ENCODE peak calls at places on chromosomes 7 and 10, in nine cellular contexts. N, Q, Y, E, G, P, R, B and T are unnamed samples.

GRCh38 chr7:41007351-41007751 is 695.5 kb downstream of the INHBA start:
- DNase-seq in Q (no peak), N (no peak), E (no peak), R (no peak), Y (no peak), G (no peak), P (no peak), B (peak; percentile 79), T (no peak)

GRCh38 chr10:94066411-94066810 is 72.7 kb downstream of the PLCE1 start:
- DNase-seq in P (no peak), B (peak; percentile 42), E (peak; percentile 77), Q (peak; percentile 32), G (no peak), N (no peak), R (no peak), Y (peak; percentile 57), T (no peak)

GRCh38 chr7:94662548-94662947 is 6.6 kb upstream of the SGCE start:
- DNase-seq in E (no peak), Y (no peak), N (no peak), Q (no peak), P (no peak), B (no peak), G (no peak), R (no peak), T (no peak)

GRCh38 chr7:73937014-73937413 is 76.1 kb downstream of the TMEM270 start:
- DNase-seq in B (no peak), Y (no peak), P (no peak), Q (no peak), E (no peak), N (no peak), G (no peak), R (no peak), T (no peak)

GRCh38 chr10:84004206-84004605 is 135.1 kb upstream of the GHITM start:
- DNase-seq in E (no peak), B (no peak), Q (no peak), Y (no peak), R (no peak), P (no peak), G (no peak), N (no peak), T (no peak)

GRCh38 chr7:151869457-151869856 is 7.5 kb downstream of the PRKAG2 start:
- DNase-seq in R (no peak), Y (no peak), G (no peak), N (no peak), P (no peak), Q (no peak), E (no peak), B (no peak), T (no peak)

GRCh38 chr10:97362310-97363033 is 27.9 kb upstream of the FRAT2 start:
- DNase-seq in G (no peak), B (no peak), N (no peak), Q (no peak), Y (no peak), R (no peak), E (no peak), P (no peak), T (no peak)

GRCh38 chr10:130040351-130040750 is 70.3 kb downstream of the C10orf143 start:
- DNase-seq in E (no peak), P (peak; percentile 49), B (no peak), G (no peak), Y (no peak), R (no peak), N (no peak), Q (no peak), T (no peak)

GRCh38 chr7:155738652-155739537 is 73.4 kb downstream of the SHH start:
- DNase-seq in R (peak; percentile 85), Q (peak; percentile 81), G (peak; percentile 75), E (peak; percentile 68), P (no peak), Y (peak; percentile 30), N (peak; percentile 15), B (peak; percentile 57), T (peak; percentile 18)

GRCh38 chr7:144019457-144019856 is 19.3 kb downstream of the OR6B1 start:
- DNase-seq in Y (no peak), P (no peak), Q (no peak), N (peak; percentile 32), B (peak; percentile 84), G (no peak), R (no peak), E (no peak), T (no peak)

GRCh38 chr7:79789584-79790345 is 336.3 kb upstream of the MAGI2 start:
- DNase-seq in Y (no peak), B (peak; percentile 45), Q (peak; percentile 8), R (no peak), E (no peak), P (no peak), G (no peak), N (no peak), T (no peak)

GRCh38 chr7:157670490-157671357 is 333.9 kb downstream of the DNAJB6 start:
- DNase-seq in G (no peak), Y (peak; percentile 44), R (peak; percentile 26), E (no peak), N (no peak), Q (no peak), B (peak; percentile 58), P (no peak), T (no peak)

GRCh38 chr10:58954163-58954562 is 222.3 kb upstream of the PHYHIPL start:
- DNase-seq in B (no peak), Y (no peak), E (no peak), G (no peak), Q (no peak), N (no peak), R (no peak), P (no peak), T (no peak)

GRCh38 chr10:58956926-58957325 is 219.5 kb upstream of the PHYHIPL start:
- DNase-seq in P (no peak), E (no peak), Y (no peak), G (no peak), R (no peak), B (peak; percentile 62), N (no peak), Q (no peak), T (no peak)

GRCh38 chr10:58952747-58953466 is 223.5 kb upstream of the PHYHIPL start:
- DNase-seq in E (peak; percentile 64), N (no peak), R (no peak), B (peak; percentile 25), Y (peak; percentile 42), G (peak; percentile 48), Q (peak; percentile 44), P (no peak), T (no peak)

GRCh38 chr10:58957517-58957916 is 218.9 kb upstream of the PHYHIPL start:
- DNase-seq in E (no peak), P (no peak), R (no peak), N (no peak), B (no peak), G (no peak), Q (no peak), Y (no peak), T (no peak)

GRCh38 chr10:58955615-58956014 is 220.8 kb upstream of the PHYHIPL start:
- DNase-seq in Q (no peak), P (no peak), G (no peak), E (no peak), B (no peak), N (no peak), Y (no peak), R (no peak), T (no peak)
- H3K27ac ChIP-seq in Q (no peak overlapping the region), P (no peak overlapping the region), G (no peak overlapping the region), E (no peak overlapping the region), B (no peak overlapping the region), N (no peak overlapping the region), Y (no peak overlapping the region), R (no peak overlapping the region), T (no peak overlapping the region)

DNA sequence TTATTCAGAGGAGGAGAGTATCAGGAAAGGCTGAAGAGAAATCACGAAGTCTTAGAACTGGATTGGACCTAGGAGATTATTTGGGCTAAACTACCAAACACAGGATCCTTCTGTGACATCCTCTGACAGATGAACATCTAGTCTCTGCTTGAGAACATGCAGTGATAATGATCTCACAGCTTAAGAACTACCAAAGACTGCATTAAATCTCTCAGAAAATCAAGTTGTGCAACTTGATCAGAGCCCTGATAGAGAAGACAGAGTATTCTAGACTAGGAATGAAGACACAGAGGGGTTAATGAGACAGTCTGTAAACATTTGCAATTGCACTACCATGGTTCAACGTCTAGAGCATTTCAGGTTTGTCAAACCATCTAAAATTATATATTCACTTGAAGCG is 37.1 kb upstream of the AGBL3 start:
- DNase-seq in N (no peak), G (no peak), B (no peak), P (no peak), R (no peak), Y (no peak), E (no peak), Q (no peak), T (no peak)
- H3K27ac ChIP-seq in N (no peak overlapping the region), G (no peak overlapping the region), B (peak overlapping the region; percentile 8), P (no peak overlapping the region), R (no peak overlapping the region), Y (no peak overlapping the region), E (no peak overlapping the region), Q (no peak overlapping the region), T (peak overlapping the region; percentile 17)

DNA sequence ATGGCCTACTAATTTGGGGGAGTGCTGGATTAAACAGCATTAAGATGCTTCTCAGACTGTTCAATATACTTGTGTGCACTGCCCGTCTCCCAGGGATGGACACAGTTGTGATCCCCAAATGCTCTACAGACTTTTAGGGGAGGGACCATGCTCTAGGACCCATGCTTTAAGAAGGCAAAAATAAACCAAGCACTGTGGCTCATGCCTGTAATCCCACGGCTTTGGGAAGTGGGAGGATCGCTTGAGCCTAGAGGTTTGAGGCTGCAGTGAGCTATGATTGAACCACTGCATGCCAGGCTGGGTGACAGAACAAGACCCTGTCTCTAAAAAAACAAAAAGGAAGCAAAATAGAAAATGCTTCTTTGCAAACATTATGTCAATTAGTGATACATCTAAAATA is 102.6 kb downstream of the VOPP1 start:
- DNase-seq in N (no peak), R (no peak), E (no peak), Q (no peak), Y (no peak), P (no peak), B (no peak), G (no peak), T (no peak)
- H3K27ac ChIP-seq in N (no peak overlapping the region), R (peak overlapping the region; percentile 69), E (peak overlapping the region; percentile 34), Q (no peak overlapping the region), Y (no peak overlapping the region), P (no peak overlapping the region), B (no peak overlapping the region), G (peak overlapping the region; percentile 69), T (no peak overlapping the region)

GRCh38 chr10:68543004-68543918 is 15.9 kb upstream of the SLC25A16 start:
- DNase-seq in Y (no peak), R (no peak), G (no peak), P (no peak), E (no peak), Q (no peak), B (peak; percentile 87), N (peak; percentile 64), T (peak; percentile 82)
- H3K27ac ChIP-seq in Y (no peak overlapping the region), R (no peak overlapping the region), G (no peak overlapping the region), P (no peak overlapping the region), E (no peak overlapping the region), Q (no peak overlapping the region), B (no peak overlapping the region), N (no peak overlapping the region), T (peak overlapping the region; percentile 10)